ENCODE peak calls at places on chromosomes 5 and 9, in four cellular contexts. V is PC-3, K is body of pancreas, N is upper lobe of left lung. M is an unnamed sample.

GRCh38 chr9:99822096-99822595 is 461 bp downstream of the NR4A3 start:
- DNase-seq in K (no peak), N (peak; percentile 40), V (no peak), M (no peak)

GRCh38 chr5:139341689-139342422 is at the start of gene PAIP2:
- DNase-seq in K (peak; percentile 96), N (peak; percentile 99), V (peak; percentile 95), M (peak; percentile 95)

GRCh38 chr5:66440202-66440680 is 156.0 kb upstream of the MAST4 start:
- DNase-seq in K (no peak), N (no peak), V (no peak), M (no peak)

GRCh38 chr5:74430910-74431309 is 209.6 kb downstream of the ENC1 start:
- DNase-seq in N (no peak), K (no peak), V (no peak), M (no peak)

GRCh38 chr5:862367-863243 is 11.8 kb upstream of the ZDHHC11 start:
- DNase-seq in N (no peak), K (peak; percentile 67), V (peak; percentile 12), M (no peak)

GRCh38 chr9:27880135-27880534 is 306.9 kb upstream of the C9orf72 start:
- DNase-seq in N (no peak), V (no peak), K (no peak), M (no peak)

GRCh38 chr5:138932171-138932810 is 57.2 kb upstream of the LRRTM2 start:
- DNase-seq in K (no peak), V (no peak), N (no peak), M (no peak)

GRCh38 chr9:135068776-135069415 is 18.6 kb upstream of the OLFM1 start:
- DNase-seq in K (peak; percentile 6), V (no peak), N (no peak), M (no peak)

GRCh38 chr5:74938250-74938649 is 72.1 kb upstream of the FAM169A start:
- DNase-seq in K (no peak), N (no peak), V (peak; percentile 59), M (no peak)

GRCh38 chr9:69822091-69822750 is 1.6 kb downstream of the CFAP95 start:
- DNase-seq in N (no peak), V (no peak), K (no peak), M (no peak)

GRCh38 chr9:120366646-120367019 is 213.3 kb downstream of the CDK5RAP2 start:
- DNase-seq in K (peak; percentile 60), V (peak; percentile 76), N (peak; percentile 32), M (no peak)

GRCh38 chr9:106945727-106946690 is 83.0 kb downstream of the ZNF462 start:
- DNase-seq in N (no peak), V (peak; percentile 40), K (no peak), M (no peak)

GRCh38 chr9:117413346-117414219 is 1.3 kb downstream of the ASTN2 start:
- DNase-seq in K (peak; percentile 8), V (no peak), N (no peak), M (no peak)
- TF ChIP-seq CTCF in K (no peak), V (no peak), N (no peak), M (no peak)

GRCh38 chr9:95455714-95456113 is 61.1 kb downstream of the PTCH1 start:
- DNase-seq in K (no peak), N (no peak), V (no peak), M (no peak)
- TF ChIP-seq CTCF in K (no peak), N (no peak), V (no peak), M (no peak)

DNA sequence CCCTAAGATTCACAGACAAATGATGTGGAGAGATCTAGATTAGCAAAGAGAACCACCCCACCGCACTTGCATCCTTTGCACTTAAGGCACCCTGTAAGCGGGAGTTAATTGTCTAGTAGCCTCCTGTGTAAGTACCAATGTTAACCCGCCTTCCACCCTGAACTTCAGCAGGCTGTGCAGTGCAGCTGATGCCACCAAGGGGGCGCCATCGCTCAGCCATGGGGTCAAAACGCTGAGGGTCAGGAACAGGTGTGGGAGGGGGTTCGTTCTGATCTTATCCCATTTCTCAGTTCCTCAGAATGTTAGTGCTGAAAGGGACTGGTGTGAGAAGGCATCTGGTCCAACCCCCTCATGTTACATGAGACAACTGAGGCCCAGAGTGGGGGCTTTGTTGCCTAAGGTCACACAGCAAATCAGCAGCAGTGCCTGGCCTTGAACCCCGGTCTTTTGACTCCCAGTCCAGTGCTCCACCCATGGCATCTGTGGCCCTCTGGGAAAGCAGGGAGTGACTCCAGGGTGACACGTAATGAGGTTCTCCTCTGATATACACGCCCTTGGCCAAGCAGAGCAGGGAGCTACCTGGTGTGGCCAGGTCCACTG is 57.3 kb downstream of the CYFIP2 start:
- DNase-seq in V (no peak), N (no peak), K (no peak), M (no peak)
- TF ChIP-seq CTCF in V (peak; percentile 63), N (no peak), K (no peak), M (no peak)

DNA sequence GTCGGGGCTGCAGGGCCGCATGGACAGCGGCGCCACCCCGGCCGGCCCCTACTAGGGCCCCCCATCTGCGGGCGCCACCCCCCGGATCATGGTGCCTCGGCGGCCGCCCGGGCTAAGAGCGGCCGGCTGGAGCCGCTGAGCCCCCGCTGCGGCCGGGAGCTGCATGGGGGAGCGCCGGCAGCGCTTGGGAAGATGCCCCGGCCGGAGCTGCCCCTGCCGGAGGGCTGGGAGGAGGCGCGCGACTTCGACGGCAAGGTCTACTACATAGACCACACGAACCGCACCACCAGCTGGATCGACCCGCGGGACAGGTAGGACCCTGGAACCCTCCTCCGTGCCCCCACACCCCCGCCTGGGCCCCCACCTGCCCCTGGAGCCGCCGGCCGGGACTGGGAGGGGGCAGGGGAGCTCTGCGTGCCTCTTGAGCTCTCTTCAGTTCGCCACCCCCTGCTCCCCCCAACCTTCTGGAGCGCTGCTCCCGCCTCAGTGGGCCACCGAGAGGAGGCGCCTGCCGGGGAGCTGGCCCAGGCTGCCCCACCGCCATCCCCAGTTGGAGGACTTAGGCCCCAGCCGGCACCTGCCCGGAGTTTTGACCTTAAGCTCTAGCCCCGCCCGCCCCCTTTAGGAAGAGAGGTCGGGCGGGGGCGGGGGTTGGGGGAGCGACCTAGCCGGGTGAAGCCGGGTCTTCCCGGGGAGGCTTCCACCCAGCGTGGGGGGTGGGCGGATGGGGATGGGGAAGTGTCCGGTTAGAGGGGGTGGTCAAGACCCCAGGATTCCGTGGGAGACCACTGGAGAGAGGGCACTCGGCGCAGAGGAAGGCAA is 727 bp downstream of the WWC1 start:
- DNase-seq in V (no peak), K (peak; percentile 42), N (no peak), M (no peak)
- TF ChIP-seq CTCF in V (no peak), K (no peak), N (no peak), M (no peak)